ENCODE peak calls at places on chromosomes 12 and 14, in four cellular contexts. A is SK-N-SH, U is H1, W is K562. G is an unnamed sample.

GRCh38 chr12:15752780-15753179 is 36.4 kb downstream of the EPS8 start:
- DNase-seq in A (no peak), U (no peak), W (no peak), G (no peak)

GRCh38 chr12:16350682-16351081 is 3.2 kb downstream of the MGST1 start:
- DNase-seq in A (no peak), U (no peak), W (no peak), G (peak; percentile 28)

GRCh38 chr12:92134638-92135274 is 10.9 kb downstream of the BTG1 start:
- DNase-seq in A (no peak), U (no peak), W (no peak), G (no peak)

GRCh38 chr14:51525705-51526104 is 126.0 kb upstream of the FRMD6 start:
- DNase-seq in A (no peak), U (no peak), W (no peak), G (no peak)

GRCh38 chr14:78005325-78005724 is 164.8 kb upstream of the NRXN3 start:
- DNase-seq in A (no peak), U (no peak), W (peak; percentile 20), G (no peak)

GRCh38 chr14:61406670-61407069 is 85.3 kb downstream of the PRKCH start:
- DNase-seq in A (no peak), U (no peak), W (no peak), G (no peak)

GRCh38 chr12:81081726-81082125 is 3.8 kb downstream of the ACSS3 start:
- DNase-seq in A (no peak), U (no peak), W (no peak), G (no peak)

GRCh38 chr14:55430024-55430690 is 10.3 kb downstream of the TBPL2 start:
- DNase-seq in A (peak; percentile 59), U (no peak), W (peak; percentile 29), G (peak; percentile 64)

GRCh38 chr12:118783703-118784102 is 197.6 kb upstream of the SRRM4 start:
- DNase-seq in A (no peak), U (no peak), W (no peak), G (no peak)

GRCh38 chr12:111605931-111606625 is 7.0 kb upstream of the ATXN2 start:
- DNase-seq in A (no peak), U (no peak), W (no peak), G (no peak)

GRCh38 chr12:40001406-40001805 is 104.5 kb downstream of the SLC2A13 start:
- DNase-seq in A (no peak), U (no peak), W (no peak), G (no peak)

GRCh38 chr14:56659964-56660551 is 80.5 kb downstream of the TMEM260 start:
- DNase-seq in A (peak; percentile 60), U (no peak), W (peak; percentile 32), G (peak; percentile 50)

GRCh38 chr12:53601296-53601847 is 24.8 kb downstream of the ATF7 start:
- DNase-seq in A (peak; percentile 33), U (no peak), W (no peak), G (no peak)

GRCh38 chr14:39423793-39424192 is 8.4 kb downstream of the FBXO33 start:
- DNase-seq in A (no peak), U (no peak), W (no peak), G (no peak)

GRCh38 chr14:68598621-68599447 is 194.0 kb downstream of the ZFP36L1 start:
- DNase-seq in A (no peak), U (no peak), W (no peak), G (peak; percentile 94)

GRCh38 chr12:95646781-95647184 is 95.5 kb upstream of the USP44 start:
- DNase-seq in A (no peak), U (no peak), W (no peak), G (no peak)

GRCh38 chr12:132460571-132460970 is 29.4 kb upstream of the FBRSL1 start:
- DNase-seq in A (no peak), U (peak; percentile 75), W (peak; percentile 67), G (peak; percentile 40)

GRCh38 chr14:72443991-72444431 is 449.9 kb downstream of the DPF3 start:
- DNase-seq in A (no peak), U (no peak), W (no peak), G (no peak)

GRCh38 chr14:92560106-92560865 is 46.7 kb downstream of the RIN3 start:
- DNase-seq in A (no peak), U (no peak), W (no peak), G (no peak)

GRCh38 chr12:33724867-33725266 is 285.2 kb upstream of the SYT10 start:
- DNase-seq in A (no peak), U (no peak), W (no peak), G (no peak)

GRCh38 chr14:26286806-26287205 is 311.0 kb downstream of the NOVA1 start:
- DNase-seq in A (no peak), U (no peak), W (no peak), G (no peak)

GRCh38 chr14:36857842-36858445 is 196.3 kb downstream of the PAX9 start:
- DNase-seq in A (no peak), U (no peak), W (no peak), G (no peak)

GRCh38 chr12:124248862-124249825 is 45.7 kb upstream of the RFLNA start:
- DNase-seq in A (no peak), U (no peak), W (no peak), G (no peak)

GRCh38 chr12:54980341-54980740 is 4.2 kb downstream of the TESPA1 start:
- DNase-seq in A (no peak), U (no peak), W (peak; percentile 48), G (no peak)

GRCh38 chr12:107374136-107374535 is 280.8 kb upstream of the CRY1 start:
- DNase-seq in A (no peak), U (no peak), W (no peak), G (peak; percentile 21)

GRCh38 chr12:128091101-128091795 is 175.7 kb upstream of the TMEM132C start:
- DNase-seq in A (no peak), U (no peak), W (no peak), G (no peak)

GRCh38 chr12:57837779-57838562 is 8.6 kb downstream of the CTDSP2 start:
- DNase-seq in A (no peak), U (no peak), W (no peak), G (no peak)

GRCh38 chr14:55835985-55836384 is 256.0 kb downstream of the KTN1 start:
- DNase-seq in A (no peak), U (no peak), W (no peak), G (no peak)

GRCh38 chr12:130179621-130180020 is 17.4 kb downstream of the FZD10 start:
- DNase-seq in A (no peak), U (no peak), W (no peak), G (no peak)

GRCh38 chr12:65532744-65533143 is 254.3 kb downstream of the MSRB3 start:
- DNase-seq in A (no peak), U (no peak), W (no peak), G (peak; percentile 13)

GRCh38 chr14:101224356-101225115 is 321.0 kb upstream of the RTL1 start:
- DNase-seq in A (peak; percentile 78), U (peak; percentile 45), W (no peak), G (no peak)

GRCh38 chr14:74019743-74020142 is 594 bp downstream of the BBOF1 start:
- DNase-seq in A (peak; percentile 28), U (no peak), W (no peak), G (peak; percentile 23)

GRCh38 chr12:52794479-52795331 is 1.2 kb downstream of the KRT3 start:
- DNase-seq in A (no peak), U (no peak), W (peak; percentile 17), G (no peak)

GRCh38 chr14:99378782-99379214 is 101.9 kb downstream of the SETD3 start:
- DNase-seq in A (no peak), U (no peak), W (peak; percentile 23), G (no peak)

GRCh38 chr14:101069666-101070362 is 166.3 kb upstream of the RTL1 start:
- DNase-seq in A (no peak), U (peak; percentile 13), W (no peak), G (no peak)

GRCh38 chr14:69712637-69713088 is 54.3 kb upstream of the SRSF5 start:
- DNase-seq in A (no peak), U (peak; percentile 69), W (no peak), G (no peak)

GRCh38 chr12:31662176-31662849 is 2.8 kb downstream of the ETFBKMT start:
- DNase-seq in A (no peak), U (no peak), W (no peak), G (no peak)
- TF ChIP-seq EP300 in A (no peak), U (no peak), W (no peak), G (no peak)

GRCh38 chr12:69688021-69688420 is 11.1 kb downstream of the BEST3 start:
- DNase-seq in A (no peak), U (no peak), W (no peak), G (peak; percentile 6)
- TF ChIP-seq JUND in A (no peak), U (no peak), W (no peak), G (no peak)

GRCh38 chr12:49748800-49749199 is 7.4 kb downstream of the TMBIM6 start:
- DNase-seq in A (no peak), U (no peak), W (no peak), G (no peak)

GRCh38 chr12:49744363-49744885 is 3.1 kb downstream of the TMBIM6 start:
- DNase-seq in A (no peak), U (no peak), W (no peak), G (no peak)

GRCh38 chr12:49750994-49751393 is 9.6 kb downstream of the TMBIM6 start:
- DNase-seq in A (no peak), U (no peak), W (no peak), G (no peak)

GRCh38 chr12:49750027-49750977 is 8.9 kb downstream of the TMBIM6 start:
- DNase-seq in A (no peak), U (no peak), W (no peak), G (peak; percentile 31)

GRCh38 chr12:49748306-49748705 is 6.9 kb downstream of the TMBIM6 start:
- DNase-seq in A (no peak), U (no peak), W (no peak), G (no peak)
- TF ChIP-seq EP300 in A (no peak), U (no peak), W (no peak), G (no peak)

GRCh38 chr14:80344208-80344607 is 132.9 kb upstream of the DIO2 start:
- DNase-seq in A (no peak), U (no peak), W (no peak), G (no peak)
- TF ChIP-seq JUND in A (no peak), U (no peak), W (no peak), G (no peak)

GRCh38 chr12:6070472-6071257 is 53.8 kb downstream of the VWF start:
- DNase-seq in A (no peak), U (no peak), W (no peak), G (peak; percentile 75)

GRCh38 chr12:6073426-6073825 is 51.0 kb downstream of the VWF start:
- DNase-seq in A (no peak), U (no peak), W (no peak), G (peak; percentile 43)

GRCh38 chr12:6074394-6074793 is 50.1 kb downstream of the VWF start:
- DNase-seq in A (no peak), U (no peak), W (no peak), G (no peak)

GRCh38 chr12:6069452-6070093 is 54.9 kb downstream of the VWF start:
- DNase-seq in A (no peak), U (no peak), W (peak; percentile 34), G (no peak)

DNA sequence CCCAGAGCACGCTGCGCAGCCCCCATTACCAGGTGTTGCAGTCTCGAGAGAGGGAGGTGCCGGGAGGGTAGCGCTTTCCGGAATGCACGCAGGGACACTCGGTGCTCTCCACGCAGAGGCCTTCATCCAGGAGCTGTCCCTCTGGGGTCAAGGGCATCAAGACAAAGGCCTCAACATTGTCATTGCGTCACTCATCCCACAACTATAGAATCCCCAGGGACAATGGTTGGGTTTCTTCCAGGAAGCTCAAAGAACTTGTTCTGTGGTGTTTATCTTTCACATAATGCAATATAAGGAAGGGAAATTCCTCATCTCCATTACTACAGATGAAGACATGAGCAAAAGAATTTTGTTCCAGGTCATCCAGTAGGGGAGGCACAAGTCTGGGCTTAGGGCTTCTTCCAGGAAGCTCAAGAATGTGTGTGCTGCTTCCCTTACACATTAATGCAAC is 52.1 kb downstream of the VWF start:
- DNase-seq in A (no peak), U (no peak), W (no peak), G (peak; percentile 63)
- TF ChIP-seq EP300 in A (no peak), U (no peak), W (no peak), G (no peak)

G was measured in HepG2.